ENCODE peak calls at places on chromosomes 4 and X, in eight cellular contexts. S is mucosa of descending colon; C is CD8-positive, alpha-beta T cell; L is NT2/D1; Q is tibial nerve; H is HCT116; V is IMR-90; J is colonic mucosa. X is an unnamed sample.

GRCh38 chrX:12973561-12974216 is 1.2 kb upstream of the TMSB4X start:
- DNase-seq in S (peak; percentile 45), C (peak; percentile 66), L (no peak), Q (no peak), H (no peak), V (no peak), J (no peak), X (no peak)

GRCh38 chr4:152211936-152212675 is 323.8 kb downstream of the FBXW7 start:
- DNase-seq in S (no peak), C (no peak), L (no peak), Q (no peak), H (no peak), V (no peak), J (no peak), X (no peak)

GRCh38 chr4:168398188-168398587 is 79.6 kb upstream of the DDX60 start:
- DNase-seq in S (no peak), C (no peak), L (no peak), Q (no peak), H (no peak), V (no peak), J (no peak), X (no peak)

GRCh38 chr4:181582595-181582994 is 660.6 kb upstream of the TENM3 start:
- DNase-seq in S (no peak), C (no peak), L (no peak), Q (no peak), H (no peak), V (no peak), J (no peak), X (no peak)

GRCh38 chr4:106036848-106037247 is 141.6 kb downstream of the NPNT start:
- DNase-seq in S (no peak), C (no peak), L (no peak), Q (no peak), H (no peak), V (no peak), J (no peak), X (no peak)

GRCh38 chr4:82268050-82268825 is 105.6 kb downstream of the HNRNPD start:
- DNase-seq in S (peak; percentile 55), C (peak; percentile 42), L (peak; percentile 51), Q (peak; percentile 47), H (peak; percentile 29), V (peak; percentile 50), J (peak; percentile 46), X (peak; percentile 50)

GRCh38 chrX:15973299-15973698 is 118.7 kb upstream of the AP1S2 start:
- DNase-seq in S (peak; percentile 19), C (no peak), L (no peak), Q (no peak), H (peak; percentile 21), V (peak; percentile 19), J (peak; percentile 20), X (peak; percentile 39)

GRCh38 chrX:118528089-118528753 is 32.6 kb downstream of the DOCK11 start:
- DNase-seq in S (peak; percentile 14), C (peak; percentile 69), L (no peak), Q (no peak), H (no peak), V (no peak), J (no peak), X (no peak)

GRCh38 chr4:76090241-76090691 is 15.8 kb downstream of the ART3 start:
- DNase-seq in S (peak; percentile 47), C (no peak), L (no peak), Q (peak; percentile 48), H (no peak), V (peak; percentile 94), J (peak; percentile 22), X (no peak)

GRCh38 chr4:102308032-102308799 is 37.1 kb downstream of the SLC39A8 start:
- DNase-seq in S (no peak), C (no peak), L (no peak), Q (no peak), H (no peak), V (no peak), J (no peak), X (no peak)

GRCh38 chrX:45714864-45715263 is 514.2 kb upstream of the DIPK2B start:
- DNase-seq in S (peak; percentile 19), C (no peak), L (no peak), Q (no peak), H (peak; percentile 82), V (peak; percentile 71), J (peak; percentile 32), X (no peak)

GRCh38 chr4:5146248-5146647 is 95.0 kb downstream of the STK32B start:
- DNase-seq in S (no peak), C (no peak), L (no peak), Q (no peak), H (no peak), V (no peak), J (no peak), X (no peak)

GRCh38 chr4:65670331-65671031 is at the start of gene EPHA5:
- DNase-seq in S (peak; percentile 10), C (no peak), L (peak; percentile 65), Q (peak; percentile 58), H (no peak), V (peak; percentile 41), J (peak; percentile 19), X (peak; percentile 55)

GRCh38 chrX:47900833-47901232 is 64.1 kb downstream of the ZNF81 start:
- DNase-seq in S (no peak), C (no peak), L (no peak), Q (no peak), H (no peak), V (no peak), J (no peak), X (no peak)

GRCh38 chrX:40729923-40730584 is 5.3 kb downstream of the MED14 start:
- DNase-seq in S (peak; percentile 56), C (no peak), L (no peak), Q (no peak), H (no peak), V (no peak), J (peak; percentile 59), X (peak; percentile 19)

GRCh38 chr4:152454398-152455011 is 81.4 kb downstream of the FBXW7 start:
- DNase-seq in S (no peak), C (no peak), L (no peak), Q (no peak), H (no peak), V (peak; percentile 46), J (no peak), X (no peak)

GRCh38 chr4:176448761-176449160 is 129.0 kb downstream of the SPCS3 start:
- DNase-seq in S (no peak), C (no peak), L (no peak), Q (no peak), H (no peak), V (no peak), J (no peak), X (no peak)

DNA sequence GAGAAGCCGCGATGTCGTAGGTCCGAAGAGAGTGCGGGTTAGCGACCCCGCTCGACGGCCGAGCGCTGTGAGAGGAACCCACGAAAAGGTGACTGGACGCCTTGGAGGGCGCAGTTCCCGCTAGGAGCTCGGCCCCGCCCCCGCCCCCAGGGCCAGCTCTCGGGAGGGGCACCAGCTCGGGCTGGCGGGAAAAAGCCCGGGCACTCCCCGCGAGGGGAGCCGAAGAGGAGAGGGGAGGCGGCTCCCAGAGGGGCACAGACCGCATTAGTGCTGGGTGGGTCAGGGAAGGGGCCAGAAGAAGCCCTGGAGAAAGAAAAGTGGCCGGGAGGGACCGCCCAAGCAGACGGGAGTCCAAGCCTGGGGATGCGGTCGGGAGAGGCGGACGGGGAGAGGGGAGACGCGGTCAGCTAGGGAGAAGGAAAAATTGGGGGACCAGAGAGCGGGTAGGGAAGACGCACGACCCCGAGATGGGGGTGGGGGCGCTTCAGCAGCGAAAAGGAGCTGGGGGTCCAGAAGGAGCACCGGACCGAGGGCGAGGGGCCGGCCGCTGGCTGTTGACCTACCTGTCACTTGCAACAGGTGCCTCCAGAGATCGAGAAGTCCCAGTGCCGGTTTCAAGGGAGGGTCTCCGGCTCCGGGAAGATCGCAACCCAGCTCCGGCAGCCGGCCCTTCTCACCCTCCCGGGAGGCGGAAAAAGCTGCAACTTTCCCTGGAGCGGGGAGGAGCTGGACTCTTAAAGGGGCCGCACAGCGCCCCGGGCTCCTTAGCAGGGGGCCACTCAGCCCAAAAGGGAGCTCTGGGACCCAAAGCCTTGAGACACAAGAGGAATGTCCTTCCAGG is at the start of gene SYTL4:
- DNase-seq in S (peak; percentile 44), C (no peak), L (no peak), Q (no peak), H (peak; percentile 7), V (no peak), J (peak; percentile 59), X (peak; percentile 12)
- H3K4me3 ChIP-seq in S (peak within 1 kb of the TSS; percentile 50), C (no peak within 1 kb of the TSS), L (peak within 1 kb of the TSS; percentile 76), Q (peak within 1 kb of the TSS; percentile 63), H (peak within 1 kb of the TSS; percentile 66), V (peak within 1 kb of the TSS; percentile 62), J (peak within 1 kb of the TSS; percentile 50), X (peak within 1 kb of the TSS; percentile 53)

GRCh38 chr4:73705056-73705432 is 35.3 kb upstream of the CXCL8 start:
- DNase-seq in S (no peak), C (no peak), L (no peak), Q (no peak), H (no peak), V (peak; percentile 81), J (no peak), X (no peak)
- H3K4me1 ChIP-seq in S (no peaks in the 10 kb centered on the region), C (no peaks in the 10 kb centered on the region), L (no peaks in the 10 kb centered on the region), Q (no peaks in the 10 kb centered on the region), H (peaks cover 14% of the 10 kb centered on the region), V (peaks cover 20% of the 10 kb centered on the region), J (no peaks in the 10 kb centered on the region), X (no peaks in the 10 kb centered on the region)

DNA sequence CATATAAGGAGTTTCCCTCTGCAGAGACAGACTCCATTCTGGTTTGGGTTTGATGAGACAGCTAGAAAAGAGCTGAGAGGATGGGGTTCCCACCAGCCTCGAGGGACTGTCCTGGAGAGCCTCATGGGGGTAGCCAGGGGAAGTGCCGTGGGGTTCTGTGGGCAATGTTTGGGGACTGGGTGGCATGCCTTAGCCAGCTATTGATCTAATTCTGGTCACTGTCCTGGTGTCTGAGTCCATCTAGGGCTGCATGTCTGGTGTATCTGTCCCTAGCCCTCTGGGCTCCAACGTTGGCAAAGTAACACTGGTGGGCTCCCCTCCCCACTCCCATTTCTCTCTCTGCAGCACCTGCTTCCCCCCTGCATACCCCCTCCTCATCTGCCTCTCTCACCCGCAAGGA is 135.4 kb downstream of the SMIM20 start:
- DNase-seq in S (no peak), C (no peak), L (no peak), Q (no peak), H (no peak), V (no peak), J (no peak), X (no peak)
- H3K4me3 ChIP-seq in S (no peak overlapping the region), C (no peak overlapping the region), L (no peak overlapping the region), Q (no peak overlapping the region), H (no peak overlapping the region), V (no peak overlapping the region), J (no peak overlapping the region), X (no peak overlapping the region)

GRCh38 chr4:68347845-68348244 is 2.0 kb downstream of the YTHDC1 start:
- DNase-seq in S (no peak), C (no peak), L (no peak), Q (no peak), H (no peak), V (no peak), J (no peak), X (no peak)

GRCh38 chr4:68344049-68344448 is 5.8 kb downstream of the YTHDC1 start:
- DNase-seq in S (no peak), C (no peak), L (no peak), Q (no peak), H (no peak), V (no peak), J (no peak), X (no peak)

GRCh38 chr4:68348577-68348976 is 1.3 kb downstream of the YTHDC1 start:
- DNase-seq in S (no peak), C (no peak), L (no peak), Q (no peak), H (no peak), V (no peak), J (no peak), X (no peak)

GRCh38 chr4:68344785-68345184 is 5.1 kb downstream of the YTHDC1 start:
- DNase-seq in S (no peak), C (no peak), L (no peak), Q (no peak), H (no peak), V (no peak), J (no peak), X (no peak)

GRCh38 chr4:68346461-68346860 is 3.4 kb downstream of the YTHDC1 start:
- DNase-seq in S (no peak), C (no peak), L (no peak), Q (no peak), H (no peak), V (no peak), J (no peak), X (no peak)
- H3K4me1 ChIP-seq in S (peaks cover 24% of the 10 kb centered on the region), C (peaks cover 63% of the 10 kb centered on the region), L (no peaks in the 10 kb centered on the region), Q (no peaks in the 10 kb centered on the region), H (peaks cover 4% of the 10 kb centered on the region), V (peaks cover 5% of the 10 kb centered on the region), J (peaks cover 15% of the 10 kb centered on the region), X (peaks cover 37% of the 10 kb centered on the region)